ENCODE peak calls at places on chromosomes 5 and 9, in nine cellular contexts. R, Y, L, G, J, B, I, O and C are unnamed samples.
A peak's percentile ranks its signal among the peaks of the same experiment; 100 is the strongest.

GRCh38 chr5:72234265-72234700 is 85.8 kb downstream of the MRPS27 start:
- DNase-seq in R (no peak), Y (no peak), L (no peak), G (no peak), J (no peak), B (no peak), I (peak; percentile 95), O (no peak), C (no peak)

GRCh38 chr5:140259509-140259908 is 43.4 kb downstream of the PFDN1 start:
- DNase-seq in R (no peak), Y (no peak), L (no peak), G (no peak), J (no peak), B (no peak), I (peak; percentile 97), O (no peak), C (no peak)

GRCh38 chr5:15026011-15026481 is 154.5 kb upstream of the ANKH start:
- DNase-seq in R (no peak), Y (no peak), L (no peak), G (no peak), J (peak; percentile 42), B (no peak), I (no peak), O (no peak), C (no peak)

GRCh38 chr5:145906401-145906800 is 30.0 kb upstream of the SH3RF2 start:
- DNase-seq in R (no peak), Y (no peak), L (no peak), G (no peak), J (no peak), B (no peak), I (no peak), O (no peak), C (no peak)

GRCh38 chr9:116137581-116137980 is 16.0 kb upstream of the PAPPA start:
- DNase-seq in R (no peak), Y (no peak), L (no peak), G (no peak), J (no peak), B (no peak), I (no peak), O (no peak), C (no peak)

GRCh38 chr9:77764894-77765780 is 117.0 kb upstream of the GNA14 start:
- DNase-seq in R (no peak), Y (no peak), L (no peak), G (no peak), J (no peak), B (no peak), I (no peak), O (no peak), C (peak; percentile 19)

GRCh38 chr5:96734871-96735325 is 72.7 kb downstream of the CAST start:
- DNase-seq in R (no peak), Y (no peak), L (no peak), G (no peak), J (no peak), B (no peak), I (no peak), O (no peak), C (no peak)

GRCh38 chr9:70438341-70438924 is 24.0 kb upstream of the KLF9 start:
- DNase-seq in R (no peak), Y (no peak), L (peak; percentile 89), G (peak; percentile 73), J (peak; percentile 71), B (no peak), I (no peak), O (no peak), C (no peak)

GRCh38 chr5:96434201-96434645 is 1.2 kb upstream of the PCSK1 start:
- DNase-seq in R (peak; percentile 68), Y (peak; percentile 2), L (no peak), G (peak; percentile 69), J (peak; percentile 82), B (peak; percentile 0), I (no peak), O (peak; percentile 27), C (peak; percentile 68)

GRCh38 chr5:149242339-149242738 is 29.3 kb upstream of the AFAP1L1 start:
- DNase-seq in R (no peak), Y (no peak), L (no peak), G (no peak), J (no peak), B (no peak), I (no peak), O (no peak), C (no peak)
- H3K27me3 ChIP-seq in R (no peaks in the 10 kb centered on the region), Y (no peaks in the 10 kb centered on the region), L (no peaks in the 10 kb centered on the region), G (no peaks in the 10 kb centered on the region), J (no peaks in the 10 kb centered on the region), B (no peaks in the 10 kb centered on the region), I (no peaks in the 10 kb centered on the region), O (no peaks in the 10 kb centered on the region), C (no peaks in the 10 kb centered on the region)

GRCh38 chr5:73825219-73825618 is 199.2 kb downstream of the ARHGEF28 start:
- DNase-seq in R (no peak), Y (no peak), L (no peak), G (no peak), J (no peak), B (no peak), I (no peak), O (no peak), C (no peak)

GRCh38 chr5:73822989-73823339 is 197.0 kb downstream of the ARHGEF28 start:
- DNase-seq in R (no peak), Y (no peak), L (no peak), G (no peak), J (no peak), B (no peak), I (peak; percentile 82), O (no peak), C (no peak)

GRCh38 chr5:73825736-73826135 is 199.7 kb downstream of the ARHGEF28 start:
- DNase-seq in R (no peak), Y (no peak), L (no peak), G (no peak), J (no peak), B (no peak), I (no peak), O (no peak), C (no peak)

GRCh38 chr5:73822276-73822988 is 196.4 kb downstream of the ARHGEF28 start:
- DNase-seq in R (no peak), Y (no peak), L (no peak), G (no peak), J (no peak), B (no peak), I (no peak), O (no peak), C (no peak)

DNA sequence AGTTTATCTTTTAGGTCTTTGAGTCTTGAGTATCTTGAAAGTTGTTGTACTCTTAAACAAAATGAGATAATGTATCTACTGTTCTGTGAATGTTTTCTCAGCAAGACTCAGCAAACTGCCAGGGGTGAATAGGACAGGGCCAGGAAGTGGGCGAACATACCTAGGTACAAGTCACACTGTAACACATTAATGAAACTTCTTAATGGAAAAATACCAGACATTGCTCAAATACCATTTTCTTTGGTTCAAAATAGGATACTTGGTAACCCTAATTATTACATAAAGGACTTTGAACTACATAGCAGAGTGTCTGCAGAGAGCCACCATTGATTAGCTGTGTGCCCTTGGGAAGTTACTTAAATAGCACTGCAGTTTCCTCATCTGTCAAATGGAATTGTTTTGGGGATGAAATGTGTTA is 197.5 kb downstream of the ARHGEF28 start:
- DNase-seq in R (no peak), Y (no peak), L (no peak), G (no peak), J (no peak), B (no peak), I (peak; percentile 70), O (no peak), C (no peak)
- H3K27me3 ChIP-seq in R (no peaks in the 10 kb centered on the region), Y (no peaks in the 10 kb centered on the region), L (no peaks in the 10 kb centered on the region), G (no peaks in the 10 kb centered on the region), J (no peaks in the 10 kb centered on the region), B (no peaks in the 10 kb centered on the region), I (no peaks in the 10 kb centered on the region), O (no peaks in the 10 kb centered on the region), C (no peaks in the 10 kb centered on the region)

GRCh38 chr9:34381323-34381722 is 4.6 kb upstream of the MYORG start:
- DNase-seq in R (peak; percentile 46), Y (no peak), L (peak; percentile 55), G (peak; percentile 42), J (no peak), B (peak; percentile 45), I (no peak), O (no peak), C (no peak)

GRCh38 chr9:34380034-34380510 is 3.4 kb upstream of the MYORG start:
- DNase-seq in R (peak; percentile 50), Y (no peak), L (peak; percentile 56), G (no peak), J (peak; percentile 57), B (no peak), I (no peak), O (no peak), C (no peak)

GRCh38 chr9:34382054-34382453 is 5.4 kb upstream of the MYORG start:
- DNase-seq in R (no peak), Y (no peak), L (peak; percentile 50), G (no peak), J (no peak), B (no peak), I (no peak), O (no peak), C (no peak)

GRCh38 chr9:34379334-34380033 is 2.8 kb upstream of the MYORG start:
- DNase-seq in R (peak; percentile 89), Y (peak; percentile 66), L (peak; percentile 91), G (peak; percentile 90), J (peak; percentile 91), B (peak; percentile 87), I (peak; percentile 68), O (peak; percentile 69), C (peak; percentile 84)

GRCh38 chr9:34380511-34381315 is 4.0 kb upstream of the MYORG start:
- DNase-seq in R (peak; percentile 84), Y (no peak), L (peak; percentile 78), G (peak; percentile 72), J (peak; percentile 86), B (peak; percentile 74), I (no peak), O (peak; percentile 64), C (peak; percentile 34)
- H3K27me3 ChIP-seq in R (no peaks in the 10 kb centered on the region), Y (no peaks in the 10 kb centered on the region), L (no peaks in the 10 kb centered on the region), G (no peaks in the 10 kb centered on the region), J (no peaks in the 10 kb centered on the region), B (no peaks in the 10 kb centered on the region), I (no peaks in the 10 kb centered on the region), O (no peaks in the 10 kb centered on the region), C (no peaks in the 10 kb centered on the region)

GRCh38 chr5:173247504-173247903 is 12.5 kb upstream of the NKX2-5 start:
- DNase-seq in R (no peak), Y (no peak), L (no peak), G (no peak), J (no peak), B (no peak), I (no peak), O (no peak), C (no peak)
- H3K27me3 ChIP-seq in R (peaks cover 38% of the 10 kb centered on the region), Y (peaks cover 39% of the 10 kb centered on the region), L (peaks cover 6% of the 10 kb centered on the region), G (peaks cover 38% of the 10 kb centered on the region), J (no peaks in the 10 kb centered on the region), B (peaks cover 28% of the 10 kb centered on the region), I (peaks cover 27% of the 10 kb centered on the region), O (no peaks in the 10 kb centered on the region), C (peaks cover 100% of the 10 kb centered on the region)

DNA sequence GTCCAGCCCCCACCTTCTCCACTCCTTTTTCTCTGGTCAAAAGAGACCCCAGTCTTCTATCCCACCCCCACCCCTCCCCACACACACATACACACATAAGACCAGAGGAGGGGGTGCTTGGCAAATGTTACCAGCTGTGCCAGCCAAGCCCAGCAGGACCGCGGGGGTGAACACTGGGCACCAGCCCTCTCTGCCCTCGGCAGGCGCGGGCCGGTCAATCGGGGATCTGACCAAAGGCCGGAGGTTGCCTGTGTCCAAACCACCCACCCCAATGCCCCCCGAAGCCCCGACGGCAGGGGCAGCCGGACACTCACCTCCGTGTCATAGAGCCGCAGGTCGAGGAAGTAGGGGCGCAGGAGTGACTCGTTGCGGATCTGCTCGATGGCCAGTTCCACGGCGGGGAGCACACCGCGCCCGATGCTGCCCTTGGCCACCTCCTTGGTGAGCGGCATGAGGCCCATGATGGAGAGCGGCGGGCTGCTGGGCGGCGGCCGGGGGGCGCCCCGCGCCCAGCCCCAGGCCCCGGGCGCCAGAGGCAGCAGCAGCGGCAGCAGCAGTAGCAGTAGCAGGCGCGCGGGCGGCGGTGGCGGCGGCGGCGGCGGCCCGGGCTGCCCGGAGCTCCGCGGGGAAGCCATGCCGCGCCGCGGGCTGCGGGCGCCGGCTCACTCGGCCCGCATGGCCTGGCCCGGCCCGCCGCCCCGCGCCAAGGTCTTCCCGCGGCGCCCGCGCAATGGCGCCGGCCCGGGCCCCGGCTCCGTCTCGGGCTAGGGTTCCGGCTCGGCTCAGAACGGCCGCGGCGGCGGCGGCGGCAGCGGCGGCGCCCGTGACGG is 417 bp downstream of the GABBR2 start:
- DNase-seq in R (no peak), Y (no peak), L (no peak), G (no peak), J (no peak), B (no peak), I (no peak), O (no peak), C (no peak)
- H3K27me3 ChIP-seq in R (peaks cover 4% of the 10 kb centered on the region), Y (peaks cover 9% of the 10 kb centered on the region), L (peaks cover 3% of the 10 kb centered on the region), G (peaks cover 67% of the 10 kb centered on the region), J (no peaks in the 10 kb centered on the region), B (peaks cover 4% of the 10 kb centered on the region), I (peaks cover 22% of the 10 kb centered on the region), O (no peaks in the 10 kb centered on the region), C (peaks cover 79% of the 10 kb centered on the region)